ENCODE peak calls at places on chromosomes 12 and 14, in eight cellular contexts. U is mammary epithelial cell, S is heart right ventricle, R is LNCaP clone FGC, L is fibroblast of pulmonary artery, X is HL-60, C is endothelial cell, Y is brain microvascular endothelial cell. G is an unnamed sample.

GRCh38 chr12:110534811-110535210 is 32.7 kb downstream of the RAD9B start:
- DNase-seq in U (no peak), S (no peak), R (no peak), L (no peak), X (no peak), C (no peak), Y (no peak), G (no peak)

GRCh38 chr12:12582895-12583303 is 20.2 kb upstream of the DUSP16 start:
- DNase-seq in U (peak), S (no peak), R (no peak), L (peak), X (no peak), C (no peak), Y (peak), G (no peak)

GRCh38 chr14:24198845-24199524 is 3.7 kb upstream of the TM9SF1 start:
- DNase-seq in U (no peak), S (no peak), R (no peak), L (no peak), X (no peak), C (no peak), Y (no peak), G (no peak)

GRCh38 chr14:92578511-92578910 is 64.9 kb downstream of the RIN3 start:
- DNase-seq in U (peak), S (no peak), R (no peak), L (peak), X (no peak), C (no peak), Y (no peak), G (no peak)

GRCh38 chr12:89733579-89734201 is 25.1 kb upstream of the ATP2B1 start:
- DNase-seq in U (peak), S (no peak), R (no peak), L (peak), X (peak), C (no peak), Y (peak), G (no peak)

GRCh38 chr12:89858718-89859117 is 150.1 kb upstream of the ATP2B1 start:
- DNase-seq in U (no peak), S (no peak), R (no peak), L (no peak), X (no peak), C (no peak), Y (no peak), G (no peak)

GRCh38 chr12:78863482-78864427 is 819 bp upstream of the SYT1 start:
- DNase-seq in U (peak), S (no peak), R (no peak), L (peak), X (no peak), C (peak), Y (peak), G (peak)

GRCh38 chr12:93519859-93520258 is 52.5 kb downstream of the MRPL42 start:
- DNase-seq in U (no peak), S (no peak), R (no peak), L (no peak), X (no peak), C (no peak), Y (no peak), G (no peak)

GRCh38 chr12:88266851-88267360 is 124.8 kb downstream of the TMTC3 start:
- DNase-seq in U (no peak), S (no peak), R (peak), L (no peak), X (no peak), C (no peak), Y (no peak), G (no peak)

GRCh38 chr14:28599191-28599590 is 167.4 kb upstream of the FOXG1 start:
- DNase-seq in U (no peak), S (no peak), R (no peak), L (no peak), X (no peak), C (no peak), Y (no peak), G (no peak)

GRCh38 chr14:28603606-28604005 is 163.0 kb upstream of the FOXG1 start:
- DNase-seq in U (peak), S (no peak), R (peak), L (peak), X (no peak), C (no peak), Y (no peak), G (no peak)

GRCh38 chr14:28596336-28596735 is 170.3 kb upstream of the FOXG1 start:
- DNase-seq in U (peak), S (no peak), R (no peak), L (peak), X (no peak), C (no peak), Y (peak), G (no peak)

GRCh38 chr14:28599605-28600004 is 167.0 kb upstream of the FOXG1 start:
- DNase-seq in U (no peak), S (no peak), R (no peak), L (no peak), X (no peak), C (no peak), Y (no peak), G (no peak)
- TF ChIP-seq CTCF in U (no peak), S (no peak), R (no peak), L (no peak), X (no peak), C (no peak), Y (no peak), G (no peak)

GRCh38 chr14:67059576-67059975 is 129.7 kb upstream of the GARIN2 start:
- DNase-seq in U (no peak), S (no peak), R (no peak), L (peak), X (no peak), C (no peak), Y (no peak), G (no peak)

GRCh38 chr14:67050892-67051291 is 138.3 kb upstream of the GARIN2 start:
- DNase-seq in U (no peak), S (no peak), R (no peak), L (no peak), X (no peak), C (no peak), Y (no peak), G (no peak)

GRCh38 chr14:67056684-67057083 is 132.6 kb upstream of the GARIN2 start:
- DNase-seq in U (no peak), S (no peak), R (no peak), L (no peak), X (no peak), C (no peak), Y (no peak), G (peak)
- TF ChIP-seq CTCF in U (no peak), S (no peak), R (no peak), L (no peak), X (no peak), C (no peak), Y (no peak), G (no peak)

GRCh38 chr12:49883065-49883464 is 20.6 kb downstream of the FAIM2 start:
- DNase-seq in U (no peak), S (no peak), R (no peak), L (no peak), X (no peak), C (no peak), Y (no peak), G (peak)
- TF ChIP-seq CTCF in U (no peak), S (no peak), R (no peak), L (no peak), X (no peak), C (no peak), Y (peak), G (no peak)

GRCh38 chr12:127024791-127025190 is 1242.2 kb upstream of the TMEM132C start:
- DNase-seq in U (no peak), S (no peak), R (no peak), L (no peak), X (no peak), C (no peak), Y (no peak), G (no peak)

GRCh38 chr12:127025545-127025944 is 1241.4 kb upstream of the TMEM132C start:
- DNase-seq in U (no peak), S (no peak), R (no peak), L (peak), X (no peak), C (no peak), Y (no peak), G (no peak)
- TF ChIP-seq CTCF in U (peak), S (no peak), R (peak), L (no peak), X (no peak), C (no peak), Y (peak), G (no peak)

DNA sequence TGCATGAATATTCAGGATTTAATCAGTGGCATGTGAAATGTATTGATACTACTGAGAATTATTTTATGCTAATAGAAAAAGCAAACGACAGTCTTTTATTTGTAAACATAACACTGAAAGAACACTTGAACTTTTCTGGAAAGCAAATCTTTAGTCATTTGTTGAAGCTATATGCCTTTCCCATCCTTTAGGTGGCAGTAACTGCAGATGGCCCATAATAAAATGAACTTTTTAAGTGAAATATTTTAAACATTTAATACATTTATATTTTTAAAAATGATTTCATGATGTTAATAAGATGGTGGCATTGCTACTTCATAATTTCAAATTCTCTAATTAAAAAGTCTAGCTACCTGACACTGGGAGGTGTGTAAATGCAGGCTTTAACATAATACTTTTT is 13.9 kb upstream of the KRR1 start:
- DNase-seq in U (no peak), S (no peak), R (no peak), L (no peak), X (no peak), C (no peak), Y (no peak), G (no peak)
- TF ChIP-seq CTCF in U (peak), S (no peak), R (no peak), L (peak), X (no peak), C (peak), Y (peak), G (peak)

GRCh38 chr14:66758031-66758613 is 250.2 kb downstream of the GPHN start:
- DNase-seq in U (no peak), S (no peak), R (no peak), L (no peak), X (no peak), C (no peak), Y (no peak), G (no peak)
- TF ChIP-seq CTCF in U (no peak), S (no peak), R (no peak), L (peak), X (no peak), C (no peak), Y (peak), G (peak)

DNA sequence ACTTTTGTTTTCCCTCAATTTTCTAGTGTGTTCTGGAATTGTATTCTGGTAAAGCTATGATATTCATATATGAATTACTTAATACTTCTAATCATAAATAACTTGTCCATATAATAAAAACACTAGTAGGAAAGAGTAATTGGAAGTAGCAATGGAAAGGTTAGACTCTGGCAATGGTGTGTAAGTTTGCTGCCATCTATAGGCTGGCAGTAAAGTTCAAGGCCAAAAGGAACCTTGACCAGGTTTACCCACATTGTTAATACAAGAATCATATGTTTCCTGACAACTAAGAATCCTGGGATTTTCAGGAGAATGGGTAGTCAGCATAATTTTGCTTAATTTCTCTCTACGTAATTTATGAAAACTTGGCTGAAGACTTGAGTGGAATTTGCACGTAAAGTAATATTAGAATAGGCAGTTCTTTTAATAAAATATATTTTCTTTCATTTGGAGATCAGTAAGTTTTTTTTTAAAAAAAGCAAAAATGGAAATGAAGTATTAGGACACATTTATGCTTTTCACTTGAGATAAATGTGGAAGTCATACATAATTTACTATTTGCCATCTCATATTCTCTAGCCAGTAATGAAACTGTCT is 926.7 kb downstream of the GALC start:
- DNase-seq in U (peak), S (no peak), R (no peak), L (no peak), X (no peak), C (no peak), Y (no peak), G (no peak)
- TF ChIP-seq CTCF in U (peak), S (no peak), R (peak), L (peak), X (no peak), C (no peak), Y (peak), G (peak)

DNA sequence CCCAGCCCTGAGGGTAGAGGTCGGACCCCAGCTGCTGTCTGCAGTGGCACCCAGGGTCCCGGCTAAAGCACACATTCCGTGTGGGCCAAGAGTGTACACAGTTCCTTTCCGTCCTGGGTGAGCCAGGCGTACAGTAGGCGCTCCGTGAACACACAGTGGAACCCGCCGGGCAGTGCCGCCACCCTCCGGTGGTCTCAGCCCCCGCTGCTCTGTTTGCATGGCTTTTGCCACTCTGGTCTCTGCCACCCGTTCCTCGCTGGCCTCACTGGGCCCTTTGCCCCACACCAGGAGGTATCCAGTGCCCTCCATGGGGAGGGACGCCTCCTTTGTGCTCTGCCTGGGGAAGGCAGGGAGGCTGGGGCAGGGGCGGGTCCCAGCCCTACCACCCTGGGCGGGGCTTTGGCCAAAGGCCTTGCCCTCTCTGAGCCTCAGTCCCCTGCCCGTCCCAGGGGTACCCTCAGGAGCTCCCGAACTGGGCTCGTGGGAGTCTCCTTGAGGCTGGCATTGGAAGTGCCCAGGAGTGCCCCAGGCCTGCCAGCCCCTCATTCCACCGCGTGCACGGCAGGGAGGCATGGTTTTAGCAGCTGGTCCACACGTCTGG is 13.0 kb downstream of the TRMT61A start:
- DNase-seq in U (no peak), S (no peak), R (no peak), L (no peak), X (no peak), C (no peak), Y (no peak), G (no peak)
- TF ChIP-seq CTCF in U (no peak), S (no peak), R (no peak), L (no peak), X (no peak), C (no peak), Y (no peak), G (peak)

GRCh38 chr12:39807043-39807442 is 187.4 kb upstream of the ABCD2 start:
- DNase-seq in U (no peak), S (no peak), R (no peak), L (peak), X (peak), C (peak), Y (peak), G (no peak)
- TF ChIP-seq CTCF in U (no peak), S (no peak), R (peak), L (peak), X (peak), C (peak), Y (peak), G (peak)

GRCh38 chr12:2179953-2180736 is 127.4 kb downstream of the CACNA1C start:
- DNase-seq in U (peak), S (peak), R (no peak), L (peak), X (no peak), C (no peak), Y (peak), G (no peak)

GRCh38 chr12:2185751-2186341 is 133.1 kb downstream of the CACNA1C start:
- DNase-seq in U (no peak), S (no peak), R (no peak), L (no peak), X (no peak), C (no peak), Y (no peak), G (no peak)

GRCh38 chr12:2180737-2181082 is 127.9 kb downstream of the CACNA1C start:
- DNase-seq in U (no peak), S (no peak), R (no peak), L (no peak), X (no peak), C (no peak), Y (no peak), G (no peak)

GRCh38 chr12:2187195-2187963 is 134.6 kb downstream of the CACNA1C start:
- DNase-seq in U (no peak), S (no peak), R (no peak), L (no peak), X (no peak), C (no peak), Y (no peak), G (no peak)

GRCh38 chr12:2183556-2184541 is 131.1 kb downstream of the CACNA1C start:
- DNase-seq in U (peak), S (no peak), R (no peak), L (peak), X (no peak), C (no peak), Y (peak), G (no peak)
- TF ChIP-seq CTCF in U (peak), S (no peak), R (no peak), L (peak), X (no peak), C (no peak), Y (peak), G (peak)